ENCODE peak calls at places on chromosome 17, in four cellular contexts. I, W, Y and N are unnamed samples.

GRCh38 chr17:61409301-61410099 is 9.9 kb downstream of the TBX2 start:
- DNase-seq in I (no peak), Y (peak; percentile 68), W (peak; percentile 86), N (no peak)

GRCh38 chr17:721540-721937 is 6.9 kb upstream of the VPS53 start:
- DNase-seq in W (no peak), I (no peak), Y (no peak), N (no peak)

GRCh38 chr17:33686171-33686570 is 393.1 kb upstream of the ASIC2 start:
- DNase-seq in W (no peak), I (no peak), Y (no peak), N (no peak)

GRCh38 chr17:65660078-65660477 is 98.6 kb upstream of the AXIN2 start:
- DNase-seq in W (no peak), Y (no peak), I (no peak), N (no peak)

GRCh38 chr17:49825645-49826044 is 22.2 kb downstream of the TAC4 start:
- DNase-seq in W (no peak), I (no peak), Y (no peak), N (no peak)

GRCh38 chr17:30379303-30380105 is 777 bp downstream of the CPD start:
- DNase-seq in Y (peak; percentile 29), I (no peak), W (peak; percentile 39), N (no peak)

GRCh38 chr17:8673621-8674020 is 43.1 kb upstream of the MYH10 start:
- DNase-seq in I (no peak), W (no peak), Y (peak; percentile 72), N (no peak)

GRCh38 chr17:81440511-81441244 is 45.4 kb downstream of the BAHCC1 start:
- DNase-seq in Y (no peak), W (peak; percentile 68), I (no peak), N (no peak)

DNA sequence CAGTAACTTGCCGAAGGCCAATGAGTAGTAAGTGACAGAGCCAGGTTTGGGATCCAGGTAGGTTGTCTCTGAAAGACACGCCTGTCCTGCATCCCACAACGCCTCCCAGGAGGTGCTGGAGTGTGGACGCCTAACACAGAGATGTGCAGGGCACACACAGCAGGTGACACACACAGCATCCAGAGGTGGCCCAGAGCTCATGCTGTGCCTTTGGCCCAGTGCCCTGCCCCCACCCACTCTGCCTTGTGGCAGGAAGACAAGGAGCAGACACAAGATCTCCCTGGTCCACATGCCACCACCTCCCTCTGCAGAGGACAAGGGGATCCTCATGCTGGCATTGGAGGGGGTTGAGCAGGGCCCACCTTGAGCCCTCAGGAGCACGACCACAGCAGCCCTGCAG is 14.7 kb upstream of the STH start:
- DNase-seq in Y (no peak), I (no peak), W (no peak), N (no peak)
- TF ChIP-seq CTCF in Y (no peak), I (no peak), W (no peak), N (no peak)

DNA sequence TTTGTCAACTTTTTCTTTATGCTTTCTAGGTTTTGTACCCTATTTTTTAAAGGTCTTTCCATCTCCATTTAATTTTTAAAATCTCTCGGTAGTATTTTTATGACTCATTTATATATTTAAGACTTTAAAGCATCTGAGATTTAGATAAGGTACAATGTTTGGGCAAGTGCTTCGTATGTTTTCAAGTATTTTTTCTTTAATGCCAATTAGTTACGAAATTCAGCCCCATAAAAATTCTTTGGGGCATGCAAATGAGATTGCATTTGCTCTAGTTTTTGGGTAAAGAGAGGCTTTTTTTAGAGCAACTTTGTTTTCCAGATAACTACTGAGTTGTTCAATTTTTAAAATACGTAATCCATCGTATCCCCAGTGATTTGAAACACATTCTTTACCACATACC is 65.3 kb upstream of the CRHR1 start:
- DNase-seq in Y (no peak), I (no peak), W (no peak), N (peak; percentile 5)
- H3K27me3 ChIP-seq in Y (no peaks in the 10 kb centered on the region), I (peaks cover 5% of the 10 kb centered on the region), W (no peaks in the 10 kb centered on the region), N (peaks cover 8% of the 10 kb centered on the region)

GRCh38 chr17:17457680-17458079 is 19.1 kb upstream of the MED9 start:
- DNase-seq in I (no peak), W (no peak), Y (no peak), N (no peak)
- H3K36me3 ChIP-seq in I (no peaks in the 10 kb centered on the region), W (no peaks in the 10 kb centered on the region), Y (no peaks in the 10 kb centered on the region), N (no peaks in the 10 kb centered on the region)

GRCh38 chr17:37659887-37660286 is 16.6 kb upstream of the DDX52 start:
- DNase-seq in Y (no peak), I (no peak), W (no peak), N (no peak)

GRCh38 chr17:37662358-37662757 is 19.1 kb upstream of the DDX52 start:
- DNase-seq in Y (no peak), I (no peak), W (no peak), N (no peak)

GRCh38 chr17:37657202-37657601 is 14.0 kb upstream of the DDX52 start:
- DNase-seq in Y (no peak), W (no peak), I (no peak), N (no peak)

GRCh38 chr17:37664214-37664613 is 21.0 kb upstream of the DDX52 start:
- DNase-seq in Y (no peak), I (no peak), W (no peak), N (no peak)

DNA sequence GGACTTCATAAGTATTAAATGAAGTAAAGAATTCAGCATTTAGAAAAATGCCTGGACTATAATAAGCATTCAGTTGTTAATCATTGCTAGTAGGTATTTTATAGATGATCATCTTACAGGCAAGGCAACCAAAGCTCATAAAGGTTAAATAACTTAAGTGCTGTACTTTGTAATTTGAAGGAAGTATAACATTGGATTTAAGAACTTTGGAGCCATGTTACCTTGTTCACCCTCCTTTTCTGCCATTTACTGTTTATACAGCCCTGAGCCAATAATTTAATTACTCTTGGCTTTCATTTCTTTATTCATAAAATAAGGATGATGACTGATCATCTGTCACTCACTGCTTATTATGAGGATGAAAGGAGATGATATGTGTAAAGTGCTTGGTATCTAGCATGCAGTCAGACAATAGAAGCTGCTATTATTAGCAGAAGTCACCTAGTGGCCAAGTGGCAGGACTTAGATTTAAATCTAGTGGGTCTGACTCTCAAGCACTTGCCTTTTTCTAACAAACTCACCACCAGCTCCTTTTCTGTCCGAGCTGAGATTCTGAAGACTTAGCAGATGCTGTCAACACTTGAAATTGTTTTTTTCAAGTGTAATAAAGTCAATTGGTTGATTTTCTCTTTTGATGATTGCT is 18.2 kb upstream of the DDX52 start:
- DNase-seq in I (no peak), W (peak; percentile 44), Y (no peak), N (no peak)
- TF ChIP-seq CTCF in I (no peak), W (no peak), Y (no peak), N (no peak)